ENCODE peak calls at places on chromosomes 2 and 18, in seven cellular contexts. E is PC-3; Y is CD4-positive, alpha-beta T cell; W is heart right ventricle; I is BE2C; N is neural progenitor cell; X is fibroblast of pulmonary artery. V is an unnamed sample.

GRCh38 chr18:31931163-31931885 is 11.6 kb downstream of the TRAPPC8 start:
- DNase-seq in E (no peak), Y (no peak), W (no peak), I (peak; percentile 15), N (no peak), X (peak; percentile 24), V (peak; percentile 50)

GRCh38 chr18:63119647-63120046 is 199.9 kb downstream of the BCL2 start:
- DNase-seq in E (peak; percentile 39), Y (no peak), W (no peak), I (peak; percentile 36), N (peak; percentile 47), X (peak; percentile 36), V (peak; percentile 22)

GRCh38 chr18:79733996-79734770 is 54.6 kb downstream of the CTDP1 start:
- DNase-seq in E (no peak), Y (no peak), W (no peak), I (no peak), N (no peak), X (no peak), V (no peak)

GRCh38 chr2:237726401-237726830 is 72.2 kb upstream of the RBM44 start:
- DNase-seq in E (no peak), Y (no peak), W (no peak), I (peak; percentile 58), N (no peak), X (peak; percentile 80), V (peak; percentile 67)

GRCh38 chr18:55968550-55968949 is 380.6 kb upstream of the TCF4 start:
- DNase-seq in E (peak; percentile 64), Y (no peak), W (no peak), I (no peak), N (no peak), X (no peak), V (peak; percentile 23)

GRCh38 chr2:15092166-15092565 is 459.6 kb downstream of the LRATD1 start:
- DNase-seq in E (no peak), Y (no peak), W (no peak), I (no peak), N (no peak), X (no peak), V (no peak)

GRCh38 chr2:233356546-233357308 is 2.4 kb downstream of the DGKD start:
- DNase-seq in E (no peak), Y (no peak), W (no peak), I (no peak), N (no peak), X (peak; percentile 30), V (peak; percentile 22)

GRCh38 chr2:119247844-119248271 is 24.2 kb downstream of the STEAP3 start:
- DNase-seq in E (no peak), Y (no peak), W (no peak), I (no peak), N (no peak), X (no peak), V (no peak)

GRCh38 chr2:76310894-76311293 is 600.2 kb upstream of the GCFC2 start:
- DNase-seq in E (no peak), Y (no peak), W (no peak), I (no peak), N (no peak), X (no peak), V (no peak)

GRCh38 chr2:180540761-180541160 is 439.6 kb upstream of the UBE2E3 start:
- DNase-seq in E (no peak), Y (no peak), W (no peak), I (no peak), N (no peak), X (peak; percentile 74), V (no peak)

GRCh38 chr2:151482310-151482709 is 72.6 kb downstream of the RIF1 start:
- DNase-seq in E (no peak), Y (no peak), W (no peak), I (no peak), N (no peak), X (no peak), V (no peak)

GRCh38 chr2:84999467-85000064 is 28.6 kb downstream of the KCMF1 start:
- DNase-seq in E (no peak), Y (no peak), W (no peak), I (no peak), N (no peak), X (no peak), V (no peak)

GRCh38 chr2:20156826-20157605 is 67.9 kb downstream of the SDC1 start:
- DNase-seq in E (no peak), Y (no peak), W (no peak), I (no peak), N (no peak), X (no peak), V (no peak)

DNA sequence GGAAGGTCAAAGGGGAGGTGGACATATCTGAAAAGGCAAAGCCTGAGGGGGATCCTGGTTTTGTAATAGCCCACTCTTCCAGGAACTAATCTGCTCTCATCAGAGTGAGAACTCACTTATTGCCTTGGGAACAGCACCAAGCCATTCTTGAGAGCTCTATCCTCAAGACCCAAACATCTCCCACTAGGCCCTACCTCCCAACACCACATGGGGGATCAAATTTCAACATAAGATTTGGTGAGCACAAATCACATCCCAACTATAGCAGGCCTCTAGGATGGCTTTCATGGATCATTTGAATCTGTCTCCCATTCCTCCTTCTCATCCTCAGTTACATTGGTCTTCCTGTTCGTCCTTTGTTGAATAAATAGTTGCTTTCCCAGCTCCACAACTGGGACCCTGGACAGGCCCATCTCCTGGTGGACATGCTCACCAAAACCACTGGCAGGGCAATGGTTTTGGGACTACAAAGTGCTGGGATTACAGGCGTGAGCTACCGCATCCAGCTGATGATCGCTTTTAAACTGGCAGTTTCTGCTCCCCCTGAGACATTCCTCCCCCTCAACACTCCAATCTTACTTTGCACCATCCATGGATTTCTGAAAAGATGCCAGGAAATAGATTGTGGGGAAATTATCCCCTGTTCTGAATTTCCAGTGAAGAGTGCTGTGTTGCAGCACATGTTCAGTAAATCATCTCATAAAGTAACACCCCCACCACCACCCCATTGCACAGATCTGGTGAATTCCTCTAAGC is 42.6 kb downstream of the MCFD2 start:
- DNase-seq in E (no peak), Y (no peak), W (no peak), I (no peak), N (no peak), X (no peak), V (no peak)
- TF ChIP-seq CTCF in E (no peak), Y (no peak), W (no peak), I (no peak), N (no peak), X (no peak), V (no peak)

DNA sequence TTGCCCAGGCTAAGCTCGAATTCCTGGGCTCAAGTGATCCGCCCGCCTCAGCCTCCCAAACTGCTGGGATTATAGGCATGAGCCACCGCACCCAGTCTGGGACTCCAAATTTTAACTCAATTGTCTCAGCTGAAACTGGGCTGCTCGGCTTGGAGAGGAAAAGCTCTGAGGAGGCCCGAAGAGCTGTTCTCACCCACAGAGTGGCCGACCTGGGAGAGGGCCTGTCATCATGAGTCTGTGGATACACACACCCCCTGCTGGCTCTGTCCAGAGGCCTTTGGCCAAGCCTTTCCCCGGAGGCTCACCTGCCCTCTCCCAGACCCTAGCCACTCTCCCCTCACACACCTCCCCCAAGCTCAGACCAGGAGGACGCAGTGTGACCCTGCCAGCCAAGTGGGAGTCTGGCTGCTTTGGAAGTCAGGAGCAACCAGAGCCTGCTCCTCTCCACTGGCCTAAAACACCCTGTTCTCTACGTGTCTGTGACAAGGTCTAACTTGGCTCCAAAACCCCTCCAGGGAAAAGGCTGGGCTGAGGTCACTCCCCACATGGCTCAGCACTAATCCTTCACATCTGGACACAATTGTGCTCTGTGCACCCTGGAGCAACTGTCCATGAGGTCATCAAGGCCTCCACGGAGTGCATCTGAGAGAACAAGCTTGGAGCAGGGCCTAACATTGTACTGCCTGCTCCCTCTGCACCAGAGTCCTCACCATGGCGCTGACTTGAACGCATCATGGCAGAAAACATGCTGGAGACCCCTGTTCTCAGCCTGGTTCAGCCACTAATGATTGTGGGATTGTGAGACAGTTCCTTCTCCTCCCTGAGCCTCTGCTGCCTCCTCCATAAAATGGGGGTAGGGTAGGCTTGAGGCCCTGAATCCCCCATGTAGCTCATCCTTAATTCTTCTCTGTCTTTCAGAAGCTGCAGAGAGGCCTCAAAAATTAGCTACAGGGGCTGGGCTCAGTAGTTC is 49.9 kb upstream of the RAB6C start:
- DNase-seq in E (no peak), Y (no peak), W (no peak), I (peak; percentile 28), N (no peak), X (peak; percentile 3), V (peak; percentile 18)
- TF ChIP-seq CTCF in E (no peak), Y (no peak), W (no peak), I (no peak), N (no peak), X (no peak), V (no peak)

DNA sequence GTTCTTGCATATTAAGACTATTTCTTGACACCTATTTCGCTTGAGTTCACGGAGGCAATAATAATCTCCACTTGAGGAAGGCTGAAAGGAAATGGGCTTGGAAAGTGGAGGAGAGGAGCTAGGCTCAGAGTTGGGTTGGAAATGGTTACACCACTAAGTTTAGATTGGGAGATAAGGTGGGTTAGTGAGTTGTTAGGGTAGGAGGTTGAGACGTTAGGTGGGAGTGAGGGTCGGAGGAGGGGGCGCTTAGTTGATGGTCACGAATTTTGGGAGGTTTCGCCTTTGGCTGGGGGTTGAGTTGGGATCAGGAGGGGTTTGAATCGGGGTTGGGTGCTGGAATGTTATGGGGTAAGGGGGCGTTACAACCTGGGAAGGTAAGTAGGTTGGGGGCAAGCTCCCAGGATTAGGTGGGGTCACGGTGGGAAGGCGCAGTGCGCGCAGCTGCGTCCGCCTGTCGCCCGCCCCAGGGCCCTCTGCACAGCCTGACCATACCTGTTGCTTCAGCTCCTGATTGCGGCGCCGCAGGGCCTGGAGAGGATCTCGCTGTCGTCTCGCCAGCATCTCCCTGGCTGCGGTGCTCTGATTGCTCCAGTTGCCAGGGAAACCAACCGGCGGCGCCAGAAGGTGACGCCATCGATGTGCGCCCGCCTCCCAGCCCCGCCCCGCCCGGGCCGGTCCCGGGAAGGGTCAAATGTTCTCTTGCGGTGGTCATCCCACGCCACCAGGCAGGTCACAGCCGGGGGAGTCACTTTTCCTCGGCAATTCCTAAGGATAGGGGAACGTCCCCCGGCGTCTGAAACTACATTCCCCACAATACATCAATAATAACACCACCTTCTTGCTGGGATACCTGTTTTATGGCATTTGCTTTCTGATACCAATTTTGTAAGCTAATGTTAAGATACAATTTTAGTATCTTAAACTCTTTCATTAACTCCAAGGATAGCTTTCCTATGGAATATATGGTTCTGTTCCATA is at the start of gene NPHP1:
- DNase-seq in E (peak; percentile 84), Y (peak; percentile 63), W (peak; percentile 90), I (peak; percentile 81), N (peak; percentile 94), X (peak; percentile 86), V (peak; percentile 78)
- TF ChIP-seq CTCF in E (no peak), Y (no peak), W (no peak), I (no peak), N (no peak), X (no peak), V (no peak)

GRCh38 chr18:68330658-68331057 is 384.2 kb downstream of the TMX3 start:
- DNase-seq in E (no peak), Y (no peak), W (no peak), I (no peak), N (no peak), X (no peak), V (no peak)
- TF ChIP-seq CTCF in E (peak; percentile 13), Y (no peak), W (no peak), I (no peak), N (peak; percentile 12), X (no peak), V (no peak)

GRCh38 chr2:235005603-235006259 is 53.9 kb downstream of the SH3BP4 start:
- DNase-seq in E (no peak), Y (no peak), W (peak; percentile 67), I (peak; percentile 80), N (peak; percentile 88), X (peak; percentile 29), V (no peak)
- TF ChIP-seq CTCF in E (no peak), Y (no peak), W (peak; percentile 45), I (peak; percentile 54), N (peak; percentile 53), X (peak; percentile 0), V (no peak)

V was measured in MCF 10A.